ENCODE peak calls at places on chromosome 21, in five cellular contexts. C, Y, P, O and Q are unnamed samples.

GRCh38 chr21:16420086-16420724 is 690.4 kb downstream of the USP25 start:
- DNase-seq in C (no peak), Y (peak), P (no peak), O (peak), Q (peak)

GRCh38 chr21:43851593-43851992 is 13.4 kb upstream of the AGPAT3 start:
- DNase-seq in C (no peak), Y (no peak), P (no peak), O (no peak), Q (no peak)

GRCh38 chr21:33265664-33266049 is 510 bp upstream of the IL10RB start:
- DNase-seq in C (no peak), Y (no peak), P (peak), O (peak), Q (no peak)

GRCh38 chr21:20645344-20645743 is 352.9 kb upstream of the NCAM2 start:
- DNase-seq in C (no peak), Y (no peak), P (no peak), O (no peak), Q (no peak)

GRCh38 chr21:44485254-44485793 is 30.0 kb downstream of the LRRC3 start:
- DNase-seq in C (no peak), Y (no peak), P (no peak), O (no peak), Q (no peak)

GRCh38 chr21:21101911-21102310 is 103.7 kb downstream of the NCAM2 start:
- DNase-seq in C (no peak), Y (no peak), P (peak), O (peak), Q (no peak)

GRCh38 chr21:43204638-43205037 is 35.8 kb downstream of the CRYAA start:
- DNase-seq in C (peak), Y (no peak), P (no peak), O (no peak), Q (no peak)

GRCh38 chr21:26169611-26170470 is 729 bp downstream of the APP start:
- DNase-seq in C (peak), Y (peak), P (peak), O (peak), Q (peak)

GRCh38 chr21:27269646-27270045 is 302.8 kb upstream of the ADAMTS5 start:
- DNase-seq in C (no peak), Y (no peak), P (no peak), O (peak), Q (peak)

GRCh38 chr21:18725653-18726052 is 322.1 kb upstream of the TMPRSS15 start:
- DNase-seq in C (no peak), Y (peak), P (no peak), O (no peak), Q (no peak)

GRCh38 chr21:24895885-24896734 is 711.2 kb downstream of the MRPL39 start:
- DNase-seq in C (no peak), Y (no peak), P (no peak), O (no peak), Q (peak)

GRCh38 chr21:33237446-33237845 is 7.7 kb downstream of the IFNAR2 start:
- DNase-seq in C (no peak), Y (no peak), P (no peak), O (no peak), Q (no peak)

GRCh38 chr21:36820176-36821031 is 121.5 kb downstream of the SIM2 start:
- DNase-seq in C (peak), Y (no peak), P (no peak), O (no peak), Q (no peak)

GRCh38 chr21:46078322-46078981 is 19.5 kb upstream of the COL6A2 start:
- DNase-seq in C (peak), Y (no peak), P (no peak), O (peak), Q (peak)

GRCh38 chr21:35102488-35103407 is 53.6 kb upstream of the RUNX1 start:
- DNase-seq in C (no peak), Y (no peak), P (peak), O (no peak), Q (no peak)

GRCh38 chr21:14548751-14549150 is 2.6 kb upstream of the SAMSN1 start:
- DNase-seq in C (no peak), Y (no peak), P (no peak), O (no peak), Q (no peak)

GRCh38 chr21:32611471-32611997 is 643 bp downstream of the CFAP298 start:
- DNase-seq in C (no peak), Y (no peak), P (no peak), O (peak), Q (peak)

GRCh38 chr21:18164933-18165332 is 79.7 kb upstream of the CHODL start:
- DNase-seq in C (no peak), Y (no peak), P (no peak), O (no peak), Q (no peak)

GRCh38 chr21:15000076-15000475 is 64.7 kb downstream of the NRIP1 start:
- DNase-seq in C (no peak), Y (no peak), P (no peak), O (peak), Q (peak)

GRCh38 chr21:45544449-45545235 is 2.4 kb upstream of the SLC19A1 start:
- DNase-seq in C (no peak), Y (no peak), P (no peak), O (no peak), Q (no peak)

GRCh38 chr21:40829308-40829707 is 17.6 kb downstream of the DSCAM start:
- DNase-seq in C (no peak), Y (no peak), P (no peak), O (no peak), Q (no peak)

GRCh38 chr21:44946254-44947041 is 6.6 kb downstream of the SLX9 start:
- DNase-seq in C (no peak), Y (no peak), P (no peak), O (no peak), Q (no peak)

GRCh38 chr21:38234395-38235142 is 22.2 kb upstream of the KCNJ15 start:
- DNase-seq in C (no peak), Y (no peak), P (no peak), O (no peak), Q (no peak)

GRCh38 chr21:17612565-17613241 is at the start of gene BTG3:
- DNase-seq in C (peak), Y (peak), P (peak), O (peak), Q (peak)